ENCODE peak calls at places on chromosomes 1 and 21, in ten cellular contexts. H is stomach, P is K562, J is transverse colon, Y is SK-N-SH, S is esophagus muscularis mucosa, Q is tibial nerve, L is ovary, U is A549, R is suprapubic skin. X is an unnamed sample.
A peak's percentile ranks its signal among the peaks of the same experiment; 100 is the strongest.

GRCh38 chr1:50047916-50048694 is 24.4 kb upstream of the AGBL4 start:
- DNase-seq in H (no peak), P (no peak), J (no peak), Y (peak; percentile 87), S (no peak), Q (no peak), L (no peak), U (peak; percentile 19), R (no peak), X (peak; percentile 60)

GRCh38 chr1:206898089-206898908 is 1.1 kb downstream of the IL24 start:
- DNase-seq in H (no peak), P (no peak), J (no peak), Y (no peak), S (no peak), Q (no peak), L (no peak), U (peak; percentile 35), R (no peak), X (no peak)

GRCh38 chr1:54220004-54220811 is 20.2 kb downstream of the MRPL37 start:
- DNase-seq in H (no peak), P (no peak), J (no peak), Y (no peak), S (no peak), Q (peak; percentile 37), L (peak; percentile 76), U (no peak), R (no peak), X (peak; percentile 73)

GRCh38 chr1:212928323-212929281 is 21.7 kb upstream of the VASH2 start:
- DNase-seq in H (no peak), P (no peak), J (no peak), Y (peak; percentile 49), S (peak; percentile 84), Q (no peak), L (no peak), U (no peak), R (no peak), X (no peak)

GRCh38 chr1:24504560-24504959 is 1.9 kb downstream of the RCAN3 start:
- DNase-seq in H (no peak), P (no peak), J (no peak), Y (no peak), S (no peak), Q (no peak), L (no peak), U (no peak), R (no peak), X (no peak)

GRCh38 chr1:22611530-22611947 is 24.9 kb upstream of the C1QA start:
- DNase-seq in H (no peak), P (peak; percentile 70), J (no peak), Y (no peak), S (no peak), Q (peak; percentile 12), L (peak; percentile 35), U (peak; percentile 38), R (no peak), X (no peak)

GRCh38 chr1:25811384-25812082 is 8.2 kb upstream of the MTFR1L start:
- DNase-seq in H (no peak), P (no peak), J (no peak), Y (peak; percentile 27), S (no peak), Q (no peak), L (no peak), U (no peak), R (peak; percentile 57), X (peak; percentile 62)

GRCh38 chr1:16324456-16324890 is 27.8 kb downstream of the FBXO42 start:
- DNase-seq in H (no peak), P (no peak), J (no peak), Y (no peak), S (no peak), Q (no peak), L (peak; percentile 20), U (no peak), R (peak; percentile 33), X (no peak)

GRCh38 chr1:226978350-226979114 is 38.4 kb downstream of the COQ8A start:
- DNase-seq in H (no peak), P (no peak), J (no peak), Y (no peak), S (no peak), Q (no peak), L (no peak), U (no peak), R (no peak), X (peak; percentile 51)

GRCh38 chr21:14403681-14404318 is 20.9 kb upstream of the HSPA13 start:
- DNase-seq in H (no peak), P (peak; percentile 36), J (no peak), Y (peak; percentile 24), S (no peak), Q (no peak), L (no peak), U (peak; percentile 28), R (no peak), X (no peak)

GRCh38 chr1:215082532-215083407 is at the start of gene KCNK2:
- DNase-seq in H (no peak), P (no peak), J (no peak), Y (peak; percentile 70), S (no peak), Q (no peak), L (peak; percentile 46), U (no peak), R (peak; percentile 71), X (no peak)
- TF ChIP-seq CTCF in H (no peak), P (no peak), J (no peak), Y (no peak), S (no peak), Q (no peak), L (no peak), U (no peak), R (no peak), X (no peak)

GRCh38 chr1:29326123-29326522 is 89.8 kb downstream of the PTPRU start:
- DNase-seq in H (no peak), P (no peak), J (no peak), Y (no peak), S (no peak), Q (no peak), L (no peak), U (no peak), R (no peak), X (peak; percentile 40)

GRCh38 chr1:29327223-29327935 is 91.1 kb downstream of the PTPRU start:
- DNase-seq in H (no peak), P (no peak), J (no peak), Y (no peak), S (no peak), Q (no peak), L (no peak), U (no peak), R (no peak), X (peak; percentile 46)

GRCh38 chr1:29324771-29325351 is 88.5 kb downstream of the PTPRU start:
- DNase-seq in H (no peak), P (peak; percentile 95), J (peak; percentile 20), Y (no peak), S (no peak), Q (no peak), L (no peak), U (no peak), R (no peak), X (peak; percentile 55)

GRCh38 chr1:29324202-29324601 is 87.9 kb downstream of the PTPRU start:
- DNase-seq in H (no peak), P (no peak), J (no peak), Y (no peak), S (no peak), Q (no peak), L (no peak), U (no peak), R (no peak), X (peak; percentile 44)

DNA sequence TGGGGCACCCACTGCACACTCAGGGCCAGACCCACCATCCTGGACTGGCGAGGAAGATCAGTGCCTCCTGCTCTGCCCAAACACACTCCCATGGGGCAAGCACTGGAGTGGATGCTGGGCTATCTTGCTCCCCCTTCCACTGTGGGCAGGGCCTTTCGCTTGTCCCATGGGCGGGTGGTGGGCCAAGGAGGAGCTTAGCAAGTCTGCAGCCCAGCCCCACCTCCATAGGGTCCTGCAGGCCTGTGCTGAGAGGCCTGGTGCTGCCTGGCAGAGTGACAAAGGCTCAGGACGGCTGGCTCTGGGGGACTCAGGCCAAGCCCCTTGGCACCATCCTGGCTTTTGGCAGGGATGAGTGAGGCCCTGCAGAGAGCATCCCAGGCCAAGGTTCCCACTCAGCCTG is 89.4 kb downstream of the PTPRU start:
- DNase-seq in H (no peak), P (no peak), J (no peak), Y (peak; percentile 72), S (no peak), Q (no peak), L (no peak), U (no peak), R (no peak), X (peak; percentile 52)
- TF ChIP-seq EP300 in H (no peak), P (no peak), J (no peak), Y (no peak), S (no peak), Q (no peak), L (no peak), U (no peak), R (no peak), X (no peak)

GRCh38 chr1:176444286-176444685 is 18.7 kb upstream of the PAPPA2 start:
- DNase-seq in H (no peak), P (no peak), J (no peak), Y (no peak), S (no peak), Q (no peak), L (no peak), U (peak; percentile 5), R (no peak), X (no peak)
- TF ChIP-seq CTCF in H (no peak), P (no peak), J (no peak), Y (no peak), S (no peak), Q (no peak), L (no peak), U (no peak), R (no peak), X (no peak)

GRCh38 chr1:224082146-224082545 is 31.8 kb upstream of the FBXO28 start:
- DNase-seq in H (no peak), P (no peak), J (no peak), Y (no peak), S (no peak), Q (no peak), L (no peak), U (no peak), R (no peak), X (no peak)
- TF ChIP-seq EP300 in H (no peak), P (no peak), J (no peak), Y (no peak), S (no peak), Q (no peak), L (no peak), U (no peak), R (no peak), X (no peak)

GRCh38 chr1:229156819-229157218 is 114.1 kb upstream of the RAB4A start:
- DNase-seq in H (no peak), P (no peak), J (peak; percentile 32), Y (peak; percentile 49), S (no peak), Q (peak; percentile 30), L (no peak), U (peak; percentile 33), R (no peak), X (peak; percentile 75)
- TF ChIP-seq CTCF in H (peak; percentile 40), P (no peak), J (peak; percentile 46), Y (peak; percentile 46), S (peak; percentile 59), Q (peak; percentile 16), L (no peak), U (peak; percentile 50), R (peak; percentile 42), X (peak; percentile 42)

X was measured in sigmoid colon.